ENCODE peak calls at places on chromosomes 13 and 19, in eight cellular contexts. S is heart right ventricle; I is tibial artery; Z is CD4-positive, CD25-positive, alpha-beta regulatory T cell; U is endothelial cell of umbilical vein; R is thoracic aorta; F is pancreas; V is CD8-positive, alpha-beta memory T cell. W is an unnamed sample.

GRCh38 chr13:53237696-53238095 is 209.1 kb downstream of the OLFM4 start:
- DNase-seq in I (no peak), F (no peak), Z (no peak), S (no peak), V (no peak), U (no peak), R (no peak), W (no peak)

GRCh38 chr19:11092181-11092538 is 2.9 kb downstream of the LDLR start:
- DNase-seq in Z (peak; percentile 81), R (no peak), V (peak; percentile 71), S (no peak), I (no peak), U (peak; percentile 81), F (peak; percentile 48), W (no peak)

GRCh38 chr19:58483776-58484175 is 7.6 kb downstream of the ZNF446 start:
- DNase-seq in Z (no peak), F (no peak), R (no peak), S (no peak), I (no peak), V (no peak), U (no peak), W (no peak)

GRCh38 chr19:53881482-53882390 is at the start of gene PRKCG:
- DNase-seq in F (peak; percentile 27), U (no peak), I (no peak), S (no peak), Z (peak; percentile 46), V (peak; percentile 83), R (no peak), W (no peak)

GRCh38 chr19:10687518-10688288 is 13.5 kb upstream of the QTRT1 start:
- DNase-seq in I (no peak), V (no peak), U (no peak), Z (no peak), F (no peak), S (no peak), R (no peak), W (no peak)

GRCh38 chr13:79285159-79285558 is 120.9 kb downstream of the RBM26 start:
- DNase-seq in F (no peak), I (no peak), Z (no peak), U (no peak), S (no peak), V (no peak), R (no peak), W (no peak)

GRCh38 chr19:1808395-1808731 is 3.7 kb downstream of the ATP8B3 start:
- DNase-seq in Z (no peak), I (no peak), V (no peak), R (no peak), U (no peak), F (no peak), S (no peak), W (no peak)

GRCh38 chr13:94332360-94333040 is 147.0 kb downstream of the DCT start:
- DNase-seq in I (no peak), U (no peak), F (no peak), V (no peak), Z (no peak), R (no peak), S (no peak), W (no peak)

GRCh38 chr19:4557971-4558941 is 1.2 kb downstream of the SEMA6B start:
- DNase-seq in U (peak; percentile 61), Z (peak; percentile 24), V (no peak), I (no peak), F (no peak), S (no peak), R (no peak), W (no peak)

GRCh38 chr19:16293133-16294085 is 31.2 kb upstream of the KLF2 start:
- DNase-seq in U (peak; percentile 88), S (peak; percentile 88), R (peak; percentile 63), F (peak; percentile 41), V (no peak), I (peak; percentile 92), Z (no peak), W (no peak)

GRCh38 chr19:43984687-43985000 is 656 bp downstream of the ZNF155 start:
- DNase-seq in V (no peak), R (no peak), Z (peak; percentile 6), I (no peak), U (no peak), S (peak; percentile 24), F (no peak), W (no peak)

GRCh38 chr13:112619730-112620639 is 32.0 kb upstream of the TUBGCP3 start:
- DNase-seq in V (no peak), U (peak; percentile 43), F (no peak), S (no peak), I (no peak), R (no peak), Z (no peak), W (no peak)

GRCh38 chr19:8423821-8424223 is 10.7 kb downstream of the MARCHF2 start:
- DNase-seq in F (peak; percentile 57), Z (no peak), S (peak; percentile 96), R (peak; percentile 94), V (no peak), U (peak; percentile 96), I (peak; percentile 98), W (peak; percentile 86)

GRCh38 chr19:6088677-6089063 is 21.6 kb downstream of the RFX2 start:
- DNase-seq in U (peak; percentile 64), S (no peak), V (no peak), I (no peak), Z (no peak), F (no peak), R (no peak), W (no peak)

GRCh38 chr19:54661846-54662489 is 817 bp upstream of the LILRB4 start:
- DNase-seq in I (no peak), V (no peak), F (no peak), R (no peak), S (no peak), Z (no peak), U (no peak), W (no peak)

GRCh38 chr13:98300956-98301641 is 124.0 kb upstream of the RNF113B start:
- DNase-seq in F (no peak), S (no peak), R (no peak), U (peak; percentile 46), V (no peak), I (no peak), Z (no peak), W (no peak)

GRCh38 chr13:59493436-59493965 is 670.2 kb downstream of the DIAPH3 start:
- DNase-seq in V (no peak), F (no peak), I (no peak), S (no peak), U (peak; percentile 48), R (no peak), Z (peak; percentile 3), W (no peak)

GRCh38 chr13:52827839-52828238 is 20.6 kb downstream of the PCDH8 start:
- DNase-seq in V (no peak), F (no peak), U (no peak), S (no peak), R (no peak), I (no peak), Z (no peak), W (no peak)

GRCh38 chr13:111791131-111791530 is 275.8 kb upstream of the SOX1 start:
- DNase-seq in S (no peak), R (no peak), I (no peak), Z (no peak), F (no peak), U (no peak), V (no peak), W (peak; percentile 31)

GRCh38 chr13:45674908-45675307 is 27.2 kb upstream of the CBY2 start:
- DNase-seq in U (no peak), I (no peak), F (no peak), S (no peak), Z (no peak), R (no peak), V (no peak), W (peak; percentile 78)

GRCh38 chr13:76038920-76039716 is 403.0 kb downstream of the LMO7 start:
- DNase-seq in V (no peak), U (no peak), I (no peak), Z (no peak), S (no peak), R (no peak), F (no peak), W (no peak)

GRCh38 chr19:33429891-33430673 is 56.6 kb downstream of the CEBPG start:
- DNase-seq in U (no peak), R (no peak), S (no peak), F (no peak), V (peak; percentile 50), Z (peak; percentile 69), I (no peak), W (peak; percentile 29)

GRCh38 chr19:18499055-18499775 is 22.7 kb downstream of the ELL start:
- DNase-seq in Z (peak; percentile 27), R (no peak), F (no peak), V (no peak), S (no peak), I (no peak), U (no peak), W (no peak)
- H3K4me1 ChIP-seq in Z (peaks cover 55% of the 10 kb centered on the region), R (peaks cover 69% of the 10 kb centered on the region), F (peaks cover 69% of the 10 kb centered on the region), V (peaks cover 97% of the 10 kb centered on the region), S (peaks cover 99% of the 10 kb centered on the region), I (peaks cover 100% of the 10 kb centered on the region), U (peaks cover 6% of the 10 kb centered on the region), W (peaks cover 24% of the 10 kb centered on the region)

GRCh38 chr19:13072206-13072898 is 30.3 kb downstream of the LYL1 start:
- DNase-seq in V (no peak), F (no peak), U (no peak), Z (no peak), S (no peak), R (no peak), I (no peak), W (no peak)
- H3K4me1 ChIP-seq in V (no peaks in the 10 kb centered on the region), F (peaks cover 20% of the 10 kb centered on the region), U (no peaks in the 10 kb centered on the region), Z (no peaks in the 10 kb centered on the region), S (peaks cover 36% of the 10 kb centered on the region), R (peaks cover 36% of the 10 kb centered on the region), I (peaks cover 87% of the 10 kb centered on the region), W (no peaks in the 10 kb centered on the region)

GRCh38 chr19:37920591-37921450 is 13.8 kb downstream of the SIPA1L3 start:
- DNase-seq in U (no peak), S (no peak), Z (no peak), F (no peak), I (no peak), V (no peak), R (no peak), W (no peak)
- H3K4me1 ChIP-seq in U (no peaks in the 10 kb centered on the region), S (no peaks in the 10 kb centered on the region), Z (no peaks in the 10 kb centered on the region), F (no peaks in the 10 kb centered on the region), I (no peaks in the 10 kb centered on the region), V (no peaks in the 10 kb centered on the region), R (no peaks in the 10 kb centered on the region), W (no peaks in the 10 kb centered on the region)

GRCh38 chr13:114059946-114060860 is 72.2 kb downstream of the RASA3 start:
- DNase-seq in V (no peak), F (no peak), R (no peak), U (peak; percentile 28), S (peak; percentile 47), Z (no peak), I (no peak), W (no peak)
- H3K4me1 ChIP-seq in V (peaks cover 39% of the 10 kb centered on the region), F (peaks cover 25% of the 10 kb centered on the region), R (peaks cover 37% of the 10 kb centered on the region), U (peaks cover 40% of the 10 kb centered on the region), S (peaks cover 79% of the 10 kb centered on the region), Z (peaks cover 36% of the 10 kb centered on the region), I (peaks cover 47% of the 10 kb centered on the region), W (peaks cover 20% of the 10 kb centered on the region)

DNA sequence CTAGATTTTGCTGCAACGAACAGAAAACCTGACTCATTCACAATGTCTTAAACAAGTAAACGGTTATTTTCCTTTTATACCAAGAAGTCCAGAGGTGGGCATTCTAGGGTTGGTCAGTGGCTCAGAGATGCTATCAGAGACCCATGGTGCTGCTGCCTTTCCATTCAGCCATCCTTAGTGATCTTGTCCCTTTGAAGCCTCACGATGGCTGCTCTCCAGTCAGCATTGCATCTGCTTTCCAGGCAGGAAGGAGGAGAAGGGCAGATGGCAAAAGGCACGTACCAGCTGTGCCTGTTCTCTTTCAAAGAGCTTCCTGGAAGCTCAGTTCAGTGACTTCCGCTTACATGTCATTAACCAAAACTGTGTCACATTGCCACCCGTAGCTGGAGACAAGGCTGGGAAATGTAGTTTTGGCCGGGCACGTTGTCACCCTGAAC is 30.1 kb downstream of the WDFY2 start:
- DNase-seq in V (peak; percentile 50), I (no peak), Z (peak; percentile 84), F (peak; percentile 33), U (no peak), S (peak; percentile 45), R (no peak), W (no peak)
- H3K4me1 ChIP-seq in V (peaks cover 11% of the 10 kb centered on the region), I (peaks cover 36% of the 10 kb centered on the region), Z (peaks cover 9% of the 10 kb centered on the region), F (peaks cover 28% of the 10 kb centered on the region), U (peaks cover 4% of the 10 kb centered on the region), S (peaks cover 27% of the 10 kb centered on the region), R (peaks cover 31% of the 10 kb centered on the region), W (peaks cover 25% of the 10 kb centered on the region)